ENCODE peak calls at places on chromosomes 4 and X, in ten cellular contexts. Q is breast epithelium; J is fibroblast of lung; Y is tibial artery; O is body of pancreas; K is naive thymus-derived CD4-positive, alpha-beta T cell; M is upper lobe of right lung; V is upper lobe of left lung; W is CD4-positive, alpha-beta T cell; Z is Peyer's patch. U is an unnamed sample. For H3K27me3, the result is how much of the 10 kb centered on the place peaks cover.

GRCh38 chrX:75229774-75230173 is 44.1 kb upstream of the UPRT start:
- DNase-seq in Q (no peak), J (no peak), Y (no peak), O (no peak), K (no peak), M (no peak), V (no peak), W (no peak), Z (no peak), U (no peak)

GRCh38 chr4:39452153-39452859 is 6.4 kb downstream of the RPL9 start:
- DNase-seq in Q (no peak), J (no peak), Y (no peak), O (no peak), K (no peak), M (no peak), V (no peak), W (no peak), Z (no peak), U (no peak)

GRCh38 chr4:109041463-109041862 is 261.0 kb downstream of the COL25A1 start:
- DNase-seq in Q (no peak), J (peak), Y (no peak), O (no peak), K (no peak), M (no peak), V (no peak), W (no peak), Z (no peak), U (peak)

GRCh38 chr4:37737456-37737855 is 51.3 kb upstream of the RELL1 start:
- DNase-seq in Q (no peak), J (peak), Y (no peak), O (no peak), K (no peak), M (no peak), V (no peak), W (no peak), Z (no peak), U (peak)

GRCh38 chr4:159142254-159142653 is 39.4 kb downstream of the RAPGEF2 start:
- DNase-seq in Q (no peak), J (peak), Y (no peak), O (no peak), K (no peak), M (no peak), V (no peak), W (no peak), Z (no peak), U (peak)

GRCh38 chr4:114694770-114695169 is 96.2 kb downstream of the UGT8 start:
- DNase-seq in Q (no peak), J (peak), Y (no peak), O (no peak), K (no peak), M (no peak), V (no peak), W (no peak), Z (no peak), U (peak)

GRCh38 chrX:10098235-10098819 is 58.4 kb upstream of the CLCN4 start:
- DNase-seq in Q (no peak), J (no peak), Y (no peak), O (no peak), K (no peak), M (no peak), V (peak), W (peak), Z (no peak), U (no peak)

GRCh38 chr4:90841676-90842075 is 714.5 kb downstream of the CCSER1 start:
- DNase-seq in Q (no peak), J (peak), Y (no peak), O (no peak), K (no peak), M (no peak), V (no peak), W (no peak), Z (no peak), U (no peak)

GRCh38 chr4:89283226-89283974 is 24.2 kb downstream of the GPRIN3 start:
- DNase-seq in Q (no peak), J (peak), Y (no peak), O (no peak), K (no peak), M (no peak), V (peak), W (peak), Z (no peak), U (peak)

GRCh38 chr4:164952551-164952950 is 24.9 kb downstream of the TRIM61 start:
- DNase-seq in Q (no peak), J (no peak), Y (no peak), O (no peak), K (no peak), M (no peak), V (no peak), W (no peak), Z (no peak), U (no peak)

GRCh38 chr4:1693131-1693896 is 9.2 kb upstream of the FAM53A start:
- DNase-seq in Q (peak), J (peak), Y (peak), O (peak), K (peak), M (peak), V (peak), W (peak), Z (peak), U (peak)

GRCh38 chr4:1691737-1692373 is 7.7 kb upstream of the FAM53A start:
- DNase-seq in Q (no peak), J (no peak), Y (no peak), O (no peak), K (no peak), M (peak), V (no peak), W (no peak), Z (no peak), U (no peak)

GRCh38 chr4:1686440-1687036 is 2.4 kb upstream of the FAM53A start:
- DNase-seq in Q (no peak), J (no peak), Y (no peak), O (no peak), K (no peak), M (peak), V (no peak), W (no peak), Z (no peak), U (no peak)

GRCh38 chr4:1685604-1686150 is 1.6 kb upstream of the FAM53A start:
- DNase-seq in Q (no peak), J (no peak), Y (no peak), O (no peak), K (no peak), M (no peak), V (no peak), W (no peak), Z (no peak), U (no peak)

GRCh38 chr4:1690698-1691097 is 6.6 kb upstream of the FAM53A start:
- DNase-seq in Q (no peak), J (no peak), Y (no peak), O (no peak), K (no peak), M (no peak), V (no peak), W (no peak), Z (no peak), U (no peak)
- H3K27ac ChIP-seq in Q (no peak), J (no peak), Y (no peak), O (no peak), K (no peak), M (no peak), V (no peak), W (no peak), Z (no peak), U (no peak)

DNA sequence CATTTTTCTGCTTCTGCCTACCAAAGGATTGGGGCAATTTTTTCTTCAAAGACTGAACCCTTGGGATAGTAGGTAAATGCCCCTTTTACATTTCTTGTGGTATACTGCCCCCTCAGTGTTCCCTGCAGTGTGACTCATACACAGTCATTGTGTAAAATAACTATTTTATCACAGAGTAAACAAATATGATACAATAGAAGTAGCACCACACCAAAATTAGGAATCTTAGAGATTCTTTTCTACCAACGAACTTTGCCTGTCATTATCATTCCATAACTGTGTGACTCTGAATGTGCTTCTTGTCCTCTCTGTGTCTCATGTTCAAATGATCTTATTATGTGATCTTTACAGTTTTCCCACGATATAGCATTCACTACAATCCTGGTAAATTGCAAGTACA is 517.0 kb downstream of the ZIC3 start:
- DNase-seq in Q (no peak), J (no peak), Y (no peak), O (no peak), K (no peak), M (no peak), V (no peak), W (no peak), Z (no peak), U (no peak)
- H3K27me3 ChIP-seq in Q (under half), J (under half), Y (under half), O (under half), K (under half), M (under half), V (under half), W (under half), Z (under half), U (under half)

GRCh38 chrX:42565739-42566138 is 212.2 kb downstream of the PPP1R2C start:
- DNase-seq in Q (no peak), J (no peak), Y (no peak), O (no peak), K (no peak), M (no peak), V (no peak), W (no peak), Z (no peak), U (no peak)
- H3K27ac ChIP-seq in Q (no peak), J (no peak), Y (no peak), O (no peak), K (no peak), M (no peak), V (no peak), W (no peak), Z (no peak), U (no peak)

GRCh38 chrX:13669246-13669689 is 16.3 kb downstream of the TCEANC start:
- DNase-seq in Q (peak), J (peak), Y (peak), O (peak), K (no peak), M (peak), V (peak), W (peak), Z (peak), U (peak)
- H3K27me3 ChIP-seq in Q (under half), J (under half), Y (under half), O (under half), K (under half), M (under half), V (under half), W (under half), Z (under half), U (under half)

GRCh38 chrX:30795981-30796958 is 92.8 kb downstream of the TAB3 start:
- DNase-seq in Q (no peak), J (no peak), Y (no peak), O (no peak), K (no peak), M (no peak), V (no peak), W (no peak), Z (no peak), U (no peak)

GRCh38 chrX:30804462-30804861 is 84.6 kb downstream of the TAB3 start:
- DNase-seq in Q (no peak), J (no peak), Y (no peak), O (no peak), K (no peak), M (no peak), V (no peak), W (no peak), Z (no peak), U (no peak)

GRCh38 chrX:30799327-30799726 is 89.7 kb downstream of the TAB3 start:
- DNase-seq in Q (no peak), J (no peak), Y (no peak), O (no peak), K (no peak), M (no peak), V (no peak), W (no peak), Z (no peak), U (no peak)

GRCh38 chrX:30798810-30799209 is 90.2 kb downstream of the TAB3 start:
- DNase-seq in Q (no peak), J (no peak), Y (no peak), O (no peak), K (no peak), M (no peak), V (no peak), W (no peak), Z (no peak), U (no peak)

DNA sequence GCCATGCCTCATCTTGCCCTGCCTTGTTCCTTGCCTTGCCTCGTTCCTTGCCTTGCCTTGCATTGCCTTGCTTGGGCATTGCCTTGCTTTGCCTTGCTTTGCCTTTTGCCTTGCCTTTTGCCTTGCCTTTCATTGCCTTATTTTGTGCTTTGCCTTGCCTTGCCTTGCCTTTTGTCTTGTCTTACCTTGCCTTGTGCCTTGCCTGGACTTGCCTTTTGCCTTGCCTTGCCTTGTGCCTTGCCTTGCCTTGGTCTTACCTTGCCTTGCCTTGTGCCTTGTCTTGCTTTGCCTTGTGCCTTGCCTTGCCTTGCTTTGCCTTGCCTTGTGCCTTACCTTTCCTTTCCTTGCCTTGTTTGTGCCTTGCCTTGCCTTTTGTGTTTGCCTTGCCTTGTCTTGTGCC is 88.2 kb downstream of the TAB3 start:
- DNase-seq in Q (no peak), J (no peak), Y (no peak), O (no peak), K (no peak), M (no peak), V (no peak), W (no peak), Z (no peak), U (no peak)
- H3K27ac ChIP-seq in Q (no peak), J (no peak), Y (no peak), O (no peak), K (no peak), M (no peak), V (no peak), W (no peak), Z (no peak), U (no peak)

GRCh38 chr4:73945674-73946449 is 36.0 kb downstream of the PF4 start:
- DNase-seq in Q (no peak), J (no peak), Y (no peak), O (no peak), K (no peak), M (no peak), V (peak), W (no peak), Z (no peak), U (no peak)

GRCh38 chr4:73944061-73944875 is 37.6 kb downstream of the PF4 start:
- DNase-seq in Q (no peak), J (peak), Y (no peak), O (peak), K (no peak), M (peak), V (peak), W (no peak), Z (peak), U (no peak)

GRCh38 chr4:73943555-73943954 is 38.3 kb downstream of the PF4 start:
- DNase-seq in Q (no peak), J (no peak), Y (no peak), O (no peak), K (no peak), M (no peak), V (no peak), W (no peak), Z (no peak), U (no peak)

GRCh38 chr4:73947239-73947985 is 34.4 kb downstream of the PF4 start:
- DNase-seq in Q (no peak), J (no peak), Y (no peak), O (no peak), K (no peak), M (no peak), V (no peak), W (no peak), Z (no peak), U (no peak)

DNA sequence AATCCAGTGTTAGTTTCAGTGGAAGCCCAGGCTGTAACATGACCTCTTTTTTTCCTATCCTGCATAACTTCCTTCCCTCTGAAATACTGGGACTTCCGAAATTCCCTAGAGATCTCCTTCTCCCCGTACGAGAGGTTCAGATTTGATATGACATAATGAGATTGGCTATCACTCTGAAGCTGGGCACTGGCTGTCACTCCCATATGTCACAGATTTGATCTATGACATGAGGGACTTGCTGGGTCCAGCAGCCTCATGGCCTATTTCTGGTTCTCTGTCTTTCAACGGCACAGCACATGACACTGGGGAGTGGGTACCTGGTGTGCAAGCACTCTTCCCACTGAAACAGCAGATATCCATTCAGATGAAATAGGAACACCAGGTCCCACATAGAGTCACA is 36.7 kb downstream of the PF4 start:
- DNase-seq in Q (no peak), J (no peak), Y (no peak), O (no peak), K (no peak), M (no peak), V (no peak), W (no peak), Z (no peak), U (no peak)
- H3K27me3 ChIP-seq in Q (under half), J (under half), Y (under half), O (under half), K (under half), M (under half), V (under half), W (under half), Z (under half), U (under half)

GRCh38 chr4:1019726-1020470 is 8.5 kb downstream of the FGFRL1 start:
- DNase-seq in Q (no peak), J (no peak), Y (no peak), O (no peak), K (no peak), M (no peak), V (no peak), W (no peak), Z (no peak), U (no peak)
- H3K27ac ChIP-seq in Q (no peak), J (no peak), Y (no peak), O (no peak), K (no peak), M (no peak), V (no peak), W (no peak), Z (no peak), U (no peak)